ENCODE peak calls at places on chromosome 22, in seven cellular contexts. P, K, T, F, Y, G and E are unnamed samples.

GRCh38 chr22:45127866-45128265 is 35.9 kb upstream of the NUP50 start:
- DNase-seq in K (no peak), F (no peak), G (no peak), T (no peak), Y (no peak), P (peak), E (no peak)

GRCh38 chr22:47287516-47287915 is 525.1 kb downstream of the TBC1D22A start:
- DNase-seq in P (no peak), K (no peak), G (no peak), T (no peak), Y (no peak), F (no peak), E (no peak)

GRCh38 chr22:50271519-50271970 is 1.4 kb upstream of the MAPK11 start:
- DNase-seq in G (no peak), Y (peak), K (no peak), P (peak), F (peak), T (peak), E (peak)

GRCh38 chr22:46045459-46046298 is 68.7 kb upstream of the WNT7B start:
- DNase-seq in K (no peak), T (no peak), F (no peak), P (no peak), G (no peak), Y (no peak), E (no peak)

GRCh38 chr22:29265306-29265705 is 2.5 kb downstream of the RHBDD3 start:
- DNase-seq in G (no peak), T (no peak), Y (no peak), K (no peak), F (no peak), P (no peak), E (no peak)

GRCh38 chr22:49889071-49889470 is 29.2 kb downstream of the ALG12 start:
- DNase-seq in T (no peak), Y (no peak), G (no peak), K (no peak), P (no peak), F (no peak), E (no peak)

GRCh38 chr22:17398159-17398558 is 28.9 kb downstream of the CECR2 start:
- DNase-seq in K (no peak), P (no peak), T (no peak), G (no peak), Y (no peak), F (no peak), E (no peak)

GRCh38 chr22:21626073-21626734 is 3.6 kb downstream of the YDJC start:
- DNase-seq in G (no peak), K (no peak), Y (no peak), T (no peak), F (no peak), P (no peak), E (no peak)

GRCh38 chr22:28268845-28269244 is 349.8 kb upstream of the PITPNB start:
- DNase-seq in K (no peak), G (peak), P (no peak), T (no peak), Y (no peak), F (no peak), E (no peak)

GRCh38 chr22:40070701-40071100 is 75.9 kb downstream of the FAM83F start:
- DNase-seq in Y (no peak), P (peak), T (no peak), K (no peak), F (no peak), G (no peak), E (no peak)

GRCh38 chr22:35496768-35497312 is 43.8 kb upstream of the RASD2 start:
- DNase-seq in Y (no peak), F (no peak), T (no peak), K (no peak), G (no peak), P (no peak), E (no peak)

GRCh38 chr22:24433001-24433867 is 5.8 kb downstream of the ADORA2A start:
- DNase-seq in G (no peak), P (no peak), T (no peak), F (no peak), K (no peak), Y (no peak), E (no peak)

GRCh38 chr22:28051787-28052356 is 132.8 kb upstream of the PITPNB start:
- DNase-seq in T (no peak), P (peak), K (no peak), Y (no peak), F (peak), G (peak), E (no peak)

GRCh38 chr22:35604671-35605457 is 12.3 kb downstream of the MB start:
- DNase-seq in T (no peak), P (no peak), G (no peak), K (no peak), F (no peak), Y (no peak), E (no peak)

GRCh38 chr22:41401781-41402648 is 20.3 kb downstream of the TEF start:
- DNase-seq in F (peak), Y (no peak), T (no peak), P (peak), K (peak), G (peak), E (no peak)

GRCh38 chr22:46937185-46937584 is 174.7 kb downstream of the TBC1D22A start:
- DNase-seq in T (no peak), K (no peak), Y (no peak), G (no peak), F (no peak), P (no peak), E (no peak)

GRCh38 chr22:49192180-49192856 is 635.4 kb downstream of the BRD1 start:
- DNase-seq in K (no peak), T (no peak), Y (no peak), G (no peak), F (no peak), P (no peak), E (no peak)

GRCh38 chr22:24834845-24835570 is 29.0 kb downstream of the SGSM1 start:
- DNase-seq in K (no peak), P (no peak), T (no peak), Y (no peak), F (peak), G (no peak), E (no peak)

GRCh38 chr22:26318975-26319374 is 110.1 kb upstream of the ASPHD2 start:
- DNase-seq in G (no peak), K (no peak), F (no peak), T (no peak), P (peak), Y (no peak), E (no peak)